ENCODE peak calls at places on chromosome 15, in eight cellular contexts. One of them, this sample, is unnamed.

GRCh38 chr15:67091073-67091965 is 25.9 kb downstream of the SMAD3 start:
- DNase-seq in effector CD4-positive, alpha-beta T cell: peak
- DNase-seq in heart right ventricle: peak
- DNase-seq in SW480: peak
- DNase-seq in ELR: peak
- DNase-seq in T47D: no peak
- DNase-seq in omental fat pad: peak
- DNase-seq in skeletal muscle cell: peak
- DNase-seq in this sample: no peak

GRCh38 chr15:32659340-32659831 is 17.9 kb downstream of the SCG5 start:
- DNase-seq in effector CD4-positive, alpha-beta T cell: no peak
- DNase-seq in heart right ventricle: no peak
- DNase-seq in SW480: no peak
- DNase-seq in ELR: peak
- DNase-seq in T47D: peak
- DNase-seq in omental fat pad: no peak
- DNase-seq in skeletal muscle cell: peak
- DNase-seq in this sample: no peak

GRCh38 chr15:67821784-67822451 is 3.4 kb upstream of the SKOR1 start:
- DNase-seq in effector CD4-positive, alpha-beta T cell: no peak
- DNase-seq in heart right ventricle: no peak
- DNase-seq in SW480: no peak
- DNase-seq in ELR: no peak
- DNase-seq in T47D: no peak
- DNase-seq in omental fat pad: no peak
- DNase-seq in skeletal muscle cell: no peak
- DNase-seq in this sample: no peak

GRCh38 chr15:31442203-31443090 is 115.8 kb downstream of the KLF13 start:
- DNase-seq in effector CD4-positive, alpha-beta T cell: no peak
- DNase-seq in heart right ventricle: peak
- DNase-seq in SW480: no peak
- DNase-seq in ELR: peak
- DNase-seq in T47D: no peak
- DNase-seq in omental fat pad: no peak
- DNase-seq in skeletal muscle cell: peak
- DNase-seq in this sample: no peak

GRCh38 chr15:68463996-68464395 is 32.0 kb upstream of the ITGA11 start:
- DNase-seq in effector CD4-positive, alpha-beta T cell: no peak
- DNase-seq in heart right ventricle: no peak
- DNase-seq in SW480: no peak
- DNase-seq in ELR: no peak
- DNase-seq in T47D: no peak
- DNase-seq in omental fat pad: no peak
- DNase-seq in skeletal muscle cell: no peak
- DNase-seq in this sample: no peak

GRCh38 chr15:55791576-55792400 is 48.8 kb upstream of the PRTG start:
- DNase-seq in effector CD4-positive, alpha-beta T cell: no peak
- DNase-seq in heart right ventricle: no peak
- DNase-seq in SW480: peak
- DNase-seq in ELR: peak
- DNase-seq in T47D: no peak
- DNase-seq in omental fat pad: no peak
- DNase-seq in skeletal muscle cell: peak
- DNase-seq in this sample: no peak

GRCh38 chr15:49989498-49989897 is 129.5 kb downstream of the ATP8B4 start:
- DNase-seq in effector CD4-positive, alpha-beta T cell: no peak
- DNase-seq in heart right ventricle: no peak
- DNase-seq in SW480: no peak
- DNase-seq in ELR: no peak
- DNase-seq in T47D: no peak
- DNase-seq in omental fat pad: no peak
- DNase-seq in skeletal muscle cell: no peak
- DNase-seq in this sample: no peak

GRCh38 chr15:84638103-84638502 is 16.0 kb downstream of the WDR73 start:
- DNase-seq in effector CD4-positive, alpha-beta T cell: no peak
- DNase-seq in heart right ventricle: no peak
- DNase-seq in SW480: peak
- DNase-seq in ELR: peak
- DNase-seq in T47D: no peak
- DNase-seq in omental fat pad: no peak
- DNase-seq in skeletal muscle cell: no peak
- DNase-seq in this sample: no peak

GRCh38 chr15:77634266-77634962 is 1.7 kb upstream of the LINGO1 start:
- DNase-seq in effector CD4-positive, alpha-beta T cell: peak
- DNase-seq in heart right ventricle: peak
- DNase-seq in SW480: peak
- DNase-seq in ELR: peak
- DNase-seq in T47D: no peak
- DNase-seq in omental fat pad: peak
- DNase-seq in skeletal muscle cell: no peak
- DNase-seq in this sample: peak

GRCh38 chr15:84772467-84772866 is 24.1 kb downstream of the ZNF592 start:
- DNase-seq in effector CD4-positive, alpha-beta T cell: no peak
- DNase-seq in heart right ventricle: no peak
- DNase-seq in SW480: no peak
- DNase-seq in ELR: no peak
- DNase-seq in T47D: no peak
- DNase-seq in omental fat pad: no peak
- DNase-seq in skeletal muscle cell: no peak
- DNase-seq in this sample: no peak